ENCODE peak calls at places on chromosomes 13 and 19, in seven cellular contexts. C, P, N, O, M, V and K are unnamed samples.

GRCh38 chr19:27851002-27851481 is 1361.9 kb downstream of the UQCRFS1 start:
- DNase-seq in C (no peak), P (no peak), N (no peak), O (no peak), M (no peak), V (no peak), K (no peak)

GRCh38 chr13:37944476-37945442 is 75.2 kb upstream of the TRPC4 start:
- DNase-seq in C (peak), P (no peak), N (no peak), O (no peak), M (no peak), V (no peak), K (peak)

GRCh38 chr13:39250440-39250839 is 212.2 kb downstream of the NHLRC3 start:
- DNase-seq in C (no peak), P (no peak), N (no peak), O (no peak), M (no peak), V (no peak), K (no peak)

GRCh38 chr13:110617326-110618072 is 2.2 kb downstream of the NAXD start:
- DNase-seq in C (no peak), P (peak), N (peak), O (no peak), M (no peak), V (no peak), K (peak)

GRCh38 chr19:45591004-45591637 is 6.5 kb upstream of the OPA3 start:
- DNase-seq in C (peak), P (no peak), N (peak), O (peak), M (peak), V (no peak), K (peak)

GRCh38 chr13:75566658-75567057 is 17.1 kb downstream of the UCHL3 start:
- DNase-seq in C (no peak), P (no peak), N (no peak), O (no peak), M (peak), V (peak), K (peak)

GRCh38 chr13:35727881-35728280 is 251.4 kb upstream of the MAB21L1 start:
- DNase-seq in C (no peak), P (no peak), N (no peak), O (no peak), M (no peak), V (no peak), K (no peak)

GRCh38 chr13:93740334-93740733 is 513.7 kb downstream of the GPC6 start:
- DNase-seq in C (no peak), P (no peak), N (no peak), O (no peak), M (no peak), V (no peak), K (no peak)

GRCh38 chr13:20157387-20157786 is 3.5 kb downstream of the GJA3 start:
- DNase-seq in C (no peak), P (no peak), N (no peak), O (no peak), M (no peak), V (no peak), K (no peak)

GRCh38 chr13:93620366-93620765 is 393.8 kb downstream of the GPC6 start:
- DNase-seq in C (no peak), P (no peak), N (no peak), O (no peak), M (no peak), V (no peak), K (peak)

GRCh38 chr13:20495087-20496023 is 30.3 kb downstream of the CRYL1 start:
- DNase-seq in C (peak), P (peak), N (no peak), O (peak), M (peak), V (peak), K (peak)

GRCh38 chr13:112859128-112859816 is 109.7 kb upstream of the MCF2L start:
- DNase-seq in C (no peak), P (peak), N (no peak), O (no peak), M (no peak), V (no peak), K (no peak)

GRCh38 chr13:110760611-110761010 is 47.1 kb downstream of the ING1 start:
- DNase-seq in C (no peak), P (no peak), N (no peak), O (no peak), M (no peak), V (no peak), K (no peak)

GRCh38 chr19:40257096-40257517 is 28.0 kb downstream of the AKT2 start:
- DNase-seq in C (no peak), P (no peak), N (no peak), O (no peak), M (no peak), V (no peak), K (no peak)

GRCh38 chr13:32443111-32443510 is 15.2 kb upstream of the N4BP2L1 start:
- DNase-seq in C (peak), P (no peak), N (no peak), O (no peak), M (peak), V (no peak), K (no peak)